ENCODE peak calls at places on chromosomes 6 and 20, in four cellular contexts. One of them, this sample, is unnamed. For H3K36me3, the result is how much of the 10 kb centered on the place peaks cover.

GRCh38 chr20:64261138-64261537 is 5.6 kb downstream of the PCMTD2 start:
- DNase-seq in left lung: no peak
- DNase-seq in hepatocyte: peak
- DNase-seq in mesendoderm: peak
- DNase-seq in this sample: no peak

GRCh38 chr6:42113929-42114636 is 28.3 kb downstream of the C6orf132 start:
- DNase-seq in left lung: no peak
- DNase-seq in hepatocyte: peak
- DNase-seq in mesendoderm: no peak
- DNase-seq in this sample: no peak

GRCh38 chr6:23349521-23350147 is 776.4 kb upstream of the NRSN1 start:
- DNase-seq in mesendoderm: no peak
- DNase-seq in left lung: no peak
- DNase-seq in hepatocyte: peak
- DNase-seq in this sample: no peak

GRCh38 chr20:19440660-19441527 is 228.5 kb downstream of the SLC24A3 start:
- DNase-seq in hepatocyte: no peak
- DNase-seq in mesendoderm: no peak
- DNase-seq in left lung: no peak
- DNase-seq in this sample: no peak

GRCh38 chr6:113511100-113511499 is 346.0 kb upstream of the MARCKS start:
- DNase-seq in left lung: no peak
- DNase-seq in hepatocyte: no peak
- DNase-seq in mesendoderm: no peak
- DNase-seq in this sample: no peak

GRCh38 chr6:47303383-47303782 is 6.3 kb downstream of the TNFRSF21 start:
- DNase-seq in mesendoderm: no peak
- DNase-seq in hepatocyte: no peak
- DNase-seq in left lung: no peak
- DNase-seq in this sample: no peak

GRCh38 chr6:68575765-68576439 is 59.2 kb upstream of the ADGRB3 start:
- DNase-seq in mesendoderm: peak
- DNase-seq in hepatocyte: peak
- DNase-seq in left lung: peak
- DNase-seq in this sample: peak

GRCh38 chr6:128098000-128098581 is 197.2 kb upstream of the THEMIS start:
- DNase-seq in hepatocyte: no peak
- DNase-seq in left lung: no peak
- DNase-seq in mesendoderm: no peak
- DNase-seq in this sample: no peak

GRCh38 chr6:132161283-132161682 is 210.1 kb upstream of the CCN2 start:
- DNase-seq in mesendoderm: peak
- DNase-seq in left lung: no peak
- DNase-seq in hepatocyte: peak
- DNase-seq in this sample: peak

GRCh38 chr6:165615629-165616028 is 47.4 kb downstream of the PDE10A start:
- DNase-seq in mesendoderm: peak
- DNase-seq in hepatocyte: no peak
- DNase-seq in left lung: no peak
- DNase-seq in this sample: no peak

GRCh38 chr6:90917371-90917770 is 330.5 kb upstream of the MAP3K7 start:
- DNase-seq in mesendoderm: no peak
- DNase-seq in hepatocyte: no peak
- DNase-seq in left lung: no peak
- DNase-seq in this sample: no peak

GRCh38 chr6:164928366-164929154 is 380.8 kb downstream of the C6orf118 start:
- DNase-seq in mesendoderm: no peak
- DNase-seq in hepatocyte: no peak
- DNase-seq in left lung: no peak
- DNase-seq in this sample: no peak

GRCh38 chr6:26328265-26328844 is 36.6 kb upstream of the BTN3A2 start:
- DNase-seq in hepatocyte: no peak
- DNase-seq in mesendoderm: peak
- DNase-seq in left lung: no peak
- DNase-seq in this sample: no peak

GRCh38 chr20:60937581-60937980 is 314.5 kb upstream of the CDH4 start:
- DNase-seq in hepatocyte: no peak
- DNase-seq in left lung: no peak
- DNase-seq in mesendoderm: no peak
- DNase-seq in this sample: no peak

GRCh38 chr20:62056975-62057374 is 8.7 kb downstream of the TAF4 start:
- DNase-seq in mesendoderm: no peak
- DNase-seq in hepatocyte: no peak
- DNase-seq in left lung: no peak
- DNase-seq in this sample: peak

GRCh38 chr20:61842011-61842410 is 223.7 kb downstream of the TAF4 start:
- DNase-seq in mesendoderm: no peak
- DNase-seq in left lung: peak
- DNase-seq in hepatocyte: no peak
- DNase-seq in this sample: no peak

GRCh38 chr20:258963-259362 is 1.4 kb downstream of the DEFB132 start:
- DNase-seq in mesendoderm: peak
- DNase-seq in hepatocyte: no peak
- DNase-seq in left lung: no peak
- DNase-seq in this sample: peak

GRCh38 chr6:118080547-118080946 is 173.5 kb downstream of the SLC35F1 start:
- DNase-seq in mesendoderm: peak
- DNase-seq in hepatocyte: no peak
- DNase-seq in left lung: no peak
- DNase-seq in this sample: peak

GRCh38 chr6:9957330-9957729 is 457.5 kb downstream of the TFAP2A start:
- DNase-seq in left lung: no peak
- DNase-seq in hepatocyte: no peak
- DNase-seq in mesendoderm: no peak
- DNase-seq in this sample: no peak

GRCh38 chr6:52887912-52888535 is 21.5 kb downstream of the GSTA3 start:
- DNase-seq in mesendoderm: no peak
- DNase-seq in hepatocyte: peak
- DNase-seq in left lung: no peak
- DNase-seq in this sample: no peak

GRCh38 chr6:87661016-87661415 is 41.0 kb downstream of the AKIRIN2 start:
- DNase-seq in left lung: no peak
- DNase-seq in mesendoderm: no peak
- DNase-seq in hepatocyte: no peak
- DNase-seq in this sample: no peak
- H3K36me3 ChIP-seq in left lung: under half
- H3K36me3 ChIP-seq in mesendoderm: under half
- H3K36me3 ChIP-seq in hepatocyte: under half
- H3K36me3 ChIP-seq in this sample: under half

DNA sequence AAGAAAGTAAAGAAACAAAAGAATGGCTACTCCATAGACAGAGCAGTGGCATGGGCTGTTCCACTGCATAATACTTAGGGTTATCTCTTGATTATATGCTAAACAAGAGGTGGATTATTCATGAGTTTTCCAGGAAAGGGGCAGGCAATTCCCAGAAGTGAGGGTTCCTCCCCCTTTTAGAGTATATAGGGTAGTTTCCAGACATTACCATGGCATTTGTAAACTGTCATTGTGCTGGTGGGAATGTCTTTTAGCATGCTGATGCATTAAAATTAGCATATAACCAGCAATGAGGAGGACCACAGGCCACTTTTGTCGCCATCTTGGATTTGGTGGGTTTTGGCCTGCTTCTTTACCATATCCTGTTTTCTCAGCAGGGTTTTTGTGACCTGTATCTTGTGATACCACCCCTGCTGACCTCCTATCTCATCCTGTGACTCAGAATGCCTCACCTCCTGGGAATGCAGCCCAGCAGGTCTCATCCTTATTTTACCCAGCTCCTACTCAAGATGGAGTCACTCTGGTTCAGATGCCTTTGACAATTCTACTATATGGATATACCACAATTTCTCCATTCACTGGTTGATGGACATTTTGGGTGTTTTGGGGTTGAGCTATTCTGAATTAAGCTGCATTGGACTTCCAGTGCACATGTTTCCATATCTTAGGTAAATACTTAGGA is 280.6 kb downstream of the FARS2 start:
- DNase-seq in left lung: no peak
- DNase-seq in mesendoderm: peak
- DNase-seq in hepatocyte: peak
- DNase-seq in this sample: no peak
- H3K36me3 ChIP-seq in left lung: under half
- H3K36me3 ChIP-seq in mesendoderm: under half
- H3K36me3 ChIP-seq in hepatocyte: under half
- H3K36me3 ChIP-seq in this sample: under half

GRCh38 chr20:47295921-47296426 is 60.5 kb downstream of the ZMYND8 start:
- DNase-seq in hepatocyte: no peak
- DNase-seq in left lung: no peak
- DNase-seq in mesendoderm: no peak
- DNase-seq in this sample: no peak
- H3K36me3 ChIP-seq in hepatocyte: under half
- H3K36me3 ChIP-seq in left lung: under half
- H3K36me3 ChIP-seq in mesendoderm: under half
- H3K36me3 ChIP-seq in this sample: under half

GRCh38 chr20:58071500-58071804 is 157.0 kb downstream of the ANKRD60 start:
- DNase-seq in left lung: no peak
- DNase-seq in hepatocyte: no peak
- DNase-seq in mesendoderm: no peak
- DNase-seq in this sample: no peak

GRCh38 chr20:58069207-58069606 is 159.2 kb downstream of the ANKRD60 start:
- DNase-seq in hepatocyte: no peak
- DNase-seq in left lung: no peak
- DNase-seq in mesendoderm: no peak
- DNase-seq in this sample: no peak

GRCh38 chr20:58070664-58071499 is 157.6 kb downstream of the ANKRD60 start:
- DNase-seq in hepatocyte: no peak
- DNase-seq in left lung: no peak
- DNase-seq in mesendoderm: no peak
- DNase-seq in this sample: no peak

GRCh38 chr20:58071991-58072390 is 156.5 kb downstream of the ANKRD60 start:
- DNase-seq in mesendoderm: no peak
- DNase-seq in left lung: no peak
- DNase-seq in hepatocyte: no peak
- DNase-seq in this sample: no peak

GRCh38 chr20:58069796-58070663 is 158.4 kb downstream of the ANKRD60 start:
- DNase-seq in mesendoderm: no peak
- DNase-seq in hepatocyte: no peak
- DNase-seq in left lung: no peak
- DNase-seq in this sample: no peak
- H3K36me3 ChIP-seq in mesendoderm: under half
- H3K36me3 ChIP-seq in hepatocyte: under half
- H3K36me3 ChIP-seq in left lung: under half
- H3K36me3 ChIP-seq in this sample: under half

GRCh38 chr20:49148601-49149000 is 39.5 kb downstream of the STAU1 start:
- DNase-seq in left lung: no peak
- DNase-seq in hepatocyte: no peak
- DNase-seq in mesendoderm: no peak
- DNase-seq in this sample: no peak

GRCh38 chr20:49147269-49147668 is 40.9 kb downstream of the STAU1 start:
- DNase-seq in mesendoderm: no peak
- DNase-seq in hepatocyte: no peak
- DNase-seq in left lung: no peak
- DNase-seq in this sample: no peak

GRCh38 chr20:49149281-49150045 is 38.7 kb downstream of the STAU1 start:
- DNase-seq in mesendoderm: no peak
- DNase-seq in left lung: no peak
- DNase-seq in hepatocyte: no peak
- DNase-seq in this sample: no peak

GRCh38 chr20:49146442-49146841 is 41.7 kb downstream of the STAU1 start:
- DNase-seq in hepatocyte: no peak
- DNase-seq in left lung: no peak
- DNase-seq in mesendoderm: no peak
- DNase-seq in this sample: no peak

GRCh38 chr20:49151437-49151836 is 36.7 kb downstream of the STAU1 start:
- DNase-seq in left lung: no peak
- DNase-seq in mesendoderm: no peak
- DNase-seq in hepatocyte: no peak
- DNase-seq in this sample: no peak
- H3K36me3 ChIP-seq in left lung: under half
- H3K36me3 ChIP-seq in mesendoderm: under half
- H3K36me3 ChIP-seq in hepatocyte: under half
- H3K36me3 ChIP-seq in this sample: under half

DNA sequence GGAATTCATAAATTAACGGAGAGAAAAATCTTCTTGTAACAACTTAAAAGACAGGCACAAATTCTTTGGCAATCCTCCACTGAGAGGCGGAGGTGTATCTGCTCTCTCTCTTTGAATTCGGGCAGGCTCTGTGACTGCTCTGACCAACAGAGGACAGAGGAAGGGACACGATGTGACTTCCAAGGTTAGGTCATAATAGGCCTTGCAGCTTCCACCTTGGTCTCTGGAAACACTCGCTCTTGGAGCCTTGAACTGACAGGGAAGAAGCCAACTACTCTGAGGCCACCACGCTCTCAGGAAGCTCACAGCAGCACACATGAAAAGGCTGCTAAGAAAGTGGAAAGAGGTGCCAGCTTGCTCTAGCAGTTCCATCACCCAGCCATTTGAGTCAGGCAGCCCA is 14.9 kb downstream of the TOMM34 start:
- DNase-seq in mesendoderm: no peak
- DNase-seq in hepatocyte: no peak
- DNase-seq in left lung: no peak
- DNase-seq in this sample: no peak
- H3K36me3 ChIP-seq in mesendoderm: under half
- H3K36me3 ChIP-seq in hepatocyte: under half
- H3K36me3 ChIP-seq in left lung: under half
- H3K36me3 ChIP-seq in this sample: under half

DNA sequence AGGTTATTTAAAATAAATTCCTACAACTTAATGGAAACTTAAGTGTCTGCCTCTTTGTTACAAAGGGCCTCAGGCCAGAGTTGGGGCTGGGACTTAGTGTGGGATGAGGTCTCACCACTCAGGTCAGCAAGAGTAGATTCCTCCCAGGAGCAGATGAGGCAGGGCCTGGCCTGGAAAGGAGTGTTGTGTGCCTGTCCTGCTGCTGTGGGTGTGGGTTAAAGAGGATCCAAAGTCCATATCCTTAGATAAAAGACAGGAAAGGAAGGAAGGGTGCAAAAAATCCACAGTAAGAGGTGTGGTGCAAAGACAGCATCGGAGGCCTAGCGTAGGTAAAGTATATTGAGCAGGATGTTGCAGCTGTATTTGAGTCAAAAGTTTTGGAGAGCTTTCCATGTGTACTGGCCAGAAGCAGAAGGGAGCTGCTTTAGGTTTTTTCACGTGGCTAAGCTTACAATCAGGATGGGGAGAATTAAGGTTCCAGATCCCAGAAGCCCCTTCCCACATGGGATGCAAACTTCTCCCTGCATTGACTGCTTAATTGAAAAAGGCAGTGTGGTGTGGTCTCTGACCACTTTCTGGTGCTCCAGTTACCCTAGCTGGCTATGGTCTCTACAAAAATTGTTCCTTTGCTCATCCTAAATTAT is 12.8 kb upstream of the PLCG1 start:
- DNase-seq in hepatocyte: peak
- DNase-seq in left lung: no peak
- DNase-seq in mesendoderm: no peak
- DNase-seq in this sample: no peak
- H3K36me3 ChIP-seq in hepatocyte: under half
- H3K36me3 ChIP-seq in left lung: under half
- H3K36me3 ChIP-seq in mesendoderm: under half
- H3K36me3 ChIP-seq in this sample: under half

GRCh38 chr20:31785089-31785488 is 34.1 kb upstream of the MYLK2 start:
- DNase-seq in mesendoderm: no peak
- DNase-seq in left lung: no peak
- DNase-seq in hepatocyte: no peak
- DNase-seq in this sample: no peak
- H3K36me3 ChIP-seq in mesendoderm: under half
- H3K36me3 ChIP-seq in left lung: under half
- H3K36me3 ChIP-seq in hepatocyte: under half
- H3K36me3 ChIP-seq in this sample: under half

GRCh38 chr20:47300071-47300470 is 56.4 kb downstream of the ZMYND8 start:
- DNase-seq in mesendoderm: no peak
- DNase-seq in hepatocyte: no peak
- DNase-seq in left lung: no peak
- DNase-seq in this sample: no peak
- H3K36me3 ChIP-seq in mesendoderm: under half
- H3K36me3 ChIP-seq in hepatocyte: under half
- H3K36me3 ChIP-seq in left lung: under half
- H3K36me3 ChIP-seq in this sample: under half

GRCh38 chr6:89777455-89777854 is 42.1 kb downstream of the MDN1 start:
- DNase-seq in mesendoderm: no peak
- DNase-seq in hepatocyte: no peak
- DNase-seq in left lung: no peak
- DNase-seq in this sample: no peak
- H3K36me3 ChIP-seq in mesendoderm: under half
- H3K36me3 ChIP-seq in hepatocyte: under half
- H3K36me3 ChIP-seq in left lung: under half
- H3K36me3 ChIP-seq in this sample: under half